ENCODE peak calls at places on chromosomes 3 and 15, in eight cellular contexts. I is IMR-90, O is AG10803, B is Calu3, P is fibroblast of mammary gland, G is uterus, Y is heart left ventricle, R is left lung. D is an unnamed sample.

GRCh38 chr15:75161788-75162414 is 39.8 kb upstream of the C15orf39 start:
- DNase-seq in B (no peak), R (peak), P (peak), O (no peak), G (no peak), Y (peak), I (no peak), D (no peak)

GRCh38 chr15:42549052-42549491 is 434 bp downstream of the HAUS2 start:
- DNase-seq in G (peak), R (no peak), P (peak), Y (no peak), O (peak), I (peak), B (no peak), D (no peak)

GRCh38 chr3:124972457-124972856 is 37.9 kb upstream of the MUC13 start:
- DNase-seq in O (no peak), R (no peak), P (no peak), I (no peak), G (no peak), Y (no peak), B (peak), D (no peak)

GRCh38 chr15:89400997-89401590 is 66.5 kb upstream of the POLG start:
- DNase-seq in P (no peak), G (no peak), I (no peak), Y (no peak), B (no peak), R (no peak), O (no peak), D (no peak)

GRCh38 chr3:127951276-127951675 is 36.2 kb downstream of the KBTBD12 start:
- DNase-seq in O (peak), I (peak), B (no peak), P (peak), G (no peak), Y (no peak), R (no peak), D (no peak)

GRCh38 chr15:85642693-85643058 is 152.0 kb downstream of the KLHL25 start:
- DNase-seq in Y (peak), G (peak), O (peak), P (peak), B (no peak), I (peak), R (no peak), D (no peak)

GRCh38 chr3:81186412-81186811 is 575.0 kb downstream of the GBE1 start:
- DNase-seq in B (no peak), R (no peak), Y (no peak), I (no peak), G (no peak), P (no peak), O (no peak), D (no peak)

GRCh38 chr15:48544816-48545215 is 100.7 kb downstream of the FBN1 start:
- DNase-seq in Y (no peak), B (no peak), O (peak), R (no peak), G (no peak), P (peak), I (peak), D (no peak)

GRCh38 chr3:194875581-194876402 is 190.1 kb downstream of the FAM43A start:
- DNase-seq in O (peak), I (no peak), Y (no peak), B (no peak), P (peak), R (no peak), G (no peak), D (no peak)

GRCh38 chr3:125433611-125434041 is 58.5 kb upstream of the ZNF148 start:
- DNase-seq in I (no peak), G (no peak), P (no peak), Y (no peak), O (no peak), B (peak), R (no peak), D (no peak)

GRCh38 chr3:52069891-52070290 is 13.5 kb upstream of the DUSP7 start:
- DNase-seq in R (no peak), O (no peak), G (no peak), B (no peak), I (no peak), P (no peak), Y (no peak), D (no peak)

GRCh38 chr15:52810346-52810745 is 20.2 kb upstream of the ONECUT1 start:
- DNase-seq in I (no peak), B (no peak), Y (no peak), R (no peak), O (no peak), G (no peak), P (no peak), D (no peak)

GRCh38 chr3:34683851-34684250 is 885.4 kb downstream of the PDCD6IP start:
- DNase-seq in I (peak), R (no peak), Y (peak), O (peak), B (peak), G (peak), P (peak), D (peak)

GRCh38 chr3:128051459-128051836 is 789 bp upstream of the SEC61A1 start:
- DNase-seq in Y (no peak), B (no peak), G (no peak), P (no peak), O (no peak), R (no peak), I (no peak), D (no peak)

GRCh38 chr15:92808611-92809063 is 91.5 kb upstream of the CHD2 start:
- DNase-seq in O (peak), I (peak), R (peak), Y (peak), P (peak), G (peak), B (peak), D (no peak)

DNA sequence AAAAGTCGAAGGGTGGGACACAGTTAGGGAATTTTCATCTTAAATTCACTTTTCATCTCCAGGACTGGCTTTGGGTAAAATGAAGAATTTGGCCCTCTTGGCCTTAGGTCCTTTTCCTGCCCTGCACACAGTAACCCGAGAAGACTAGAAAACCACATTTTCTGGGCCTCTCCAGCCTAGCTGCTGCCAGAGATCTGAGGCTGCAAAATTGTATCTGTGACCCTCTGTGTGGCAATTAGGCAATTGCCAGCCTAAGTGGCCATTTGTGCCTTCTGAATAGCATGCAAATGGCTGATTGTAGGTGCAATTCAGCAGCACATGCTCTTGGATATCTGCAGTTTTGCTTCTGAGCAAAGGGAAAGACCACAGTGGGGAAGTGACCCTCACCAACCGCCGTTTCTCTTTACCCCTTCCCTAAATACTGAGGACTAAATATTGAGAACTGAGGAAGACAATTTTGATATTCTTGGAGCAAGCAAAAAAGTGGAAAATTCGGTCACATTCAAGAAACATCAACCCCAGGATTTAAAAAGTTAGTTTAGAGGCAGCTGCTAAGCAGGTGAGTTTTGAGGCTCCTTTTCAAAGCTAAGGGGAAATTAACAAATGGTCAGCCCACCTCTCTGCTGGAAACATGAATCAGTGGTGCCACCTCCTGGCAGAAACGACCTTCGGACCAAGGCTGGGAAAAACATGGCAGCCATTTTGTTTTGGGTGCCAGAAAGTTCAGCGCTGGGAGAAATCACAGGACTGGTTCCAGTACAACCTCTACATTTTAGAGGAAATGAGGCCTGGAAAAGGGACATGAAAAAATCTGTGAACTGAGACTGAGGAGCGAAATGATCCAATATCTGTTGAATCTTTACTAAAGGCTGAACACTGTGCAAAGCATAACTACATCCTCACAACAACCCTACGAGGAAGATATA is 56.6 kb upstream of the PRTG start:
- DNase-seq in Y (no peak), I (peak), G (no peak), R (no peak), B (peak), P (peak), O (no peak), D (peak)
- TF ChIP-seq CTCF in Y (peak), I (peak), G (peak), R (peak), B (peak), P (peak), O (peak), D (peak)

DNA sequence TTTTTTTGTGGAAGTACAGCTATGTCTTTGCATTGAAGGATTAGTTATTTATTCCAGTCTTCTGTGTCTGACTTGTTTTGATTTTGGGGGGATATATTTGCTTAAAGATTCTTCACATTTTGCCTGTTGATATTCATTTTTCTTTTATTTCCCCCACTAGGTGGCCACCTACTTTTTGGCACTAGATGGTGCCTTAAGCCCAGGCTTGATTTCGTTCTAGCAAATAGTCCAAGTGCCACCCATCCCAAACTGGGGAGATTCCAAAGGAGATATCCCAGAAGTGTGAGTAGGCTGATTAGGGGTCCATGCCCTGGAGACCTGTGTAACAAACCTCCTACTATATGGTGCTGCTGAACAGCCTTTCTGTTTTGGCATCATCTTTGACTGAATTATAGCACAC is 80.0 kb upstream of the SPATA16 start:
- DNase-seq in Y (no peak), R (no peak), G (no peak), P (no peak), I (no peak), O (peak), B (peak), D (no peak)
- TF ChIP-seq CTCF in Y (no peak), R (peak), G (no peak), P (peak), I (peak), O (peak), B (peak), D (peak)

GRCh38 chr15:40296561-40297230 is 11.0 kb downstream of the PLCB2 start:
- DNase-seq in P (no peak), B (no peak), R (no peak), Y (no peak), O (no peak), G (no peak), I (no peak), D (no peak)
- TF ChIP-seq CTCF in P (no peak), B (no peak), R (no peak), Y (no peak), O (no peak), G (no peak), I (no peak), D (no peak)

GRCh38 chr3:122533931-122534334 is 19.2 kb upstream of the KPNA1 start:
- DNase-seq in I (peak), R (no peak), O (peak), Y (no peak), B (peak), P (peak), G (no peak), D (no peak)
- TF ChIP-seq CTCF in I (no peak), R (no peak), O (no peak), Y (no peak), B (no peak), P (no peak), G (no peak), D (no peak)

GRCh38 chr15:59355730-59356129 is 16.9 kb downstream of the MYO1E start:
- DNase-seq in I (no peak), P (no peak), Y (no peak), O (no peak), R (no peak), B (no peak), G (no peak), D (no peak)

GRCh38 chr15:59364238-59364637 is 8.4 kb downstream of the MYO1E start:
- DNase-seq in B (no peak), R (no peak), Y (no peak), G (no peak), P (peak), I (peak), O (no peak), D (no peak)

GRCh38 chr15:59362339-59362738 is 10.3 kb downstream of the MYO1E start:
- DNase-seq in Y (no peak), O (no peak), I (no peak), P (no peak), G (no peak), B (no peak), R (no peak), D (no peak)

GRCh38 chr15:59360896-59361295 is 11.8 kb downstream of the MYO1E start:
- DNase-seq in R (no peak), I (no peak), O (peak), Y (no peak), G (no peak), B (no peak), P (no peak), D (no peak)

DNA sequence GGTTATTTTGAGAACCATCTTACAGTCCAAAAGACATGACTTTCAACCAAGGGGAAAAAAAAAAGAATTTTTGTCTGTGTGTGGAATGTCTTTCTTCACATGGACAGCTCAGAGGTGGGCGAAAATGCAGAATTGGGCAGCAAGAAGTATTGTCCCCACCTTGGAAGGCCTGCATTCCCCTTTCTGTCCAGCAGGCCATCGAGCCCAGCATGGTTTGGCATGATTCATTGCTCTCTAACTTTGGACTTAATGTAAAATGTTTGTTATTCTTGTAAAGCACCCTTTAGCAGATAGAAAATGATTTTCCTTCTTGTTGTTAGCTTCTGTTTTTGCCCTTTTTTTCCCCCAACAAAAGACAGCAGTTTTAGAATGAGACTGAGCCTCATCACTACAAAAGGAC is 12.4 kb downstream of the MYO1E start:
- DNase-seq in G (no peak), P (no peak), I (no peak), R (no peak), Y (no peak), O (no peak), B (no peak), D (no peak)
- TF ChIP-seq CTCF in G (no peak), P (peak), I (peak), R (no peak), Y (no peak), O (peak), B (peak), D (peak)

GRCh38 chr15:57752426-57752825 is 45.9 kb downstream of the POLR2M start:
- DNase-seq in R (no peak), I (no peak), Y (peak), O (no peak), B (no peak), P (peak), G (peak), D (no peak)
- TF ChIP-seq CTCF in R (peak), I (no peak), Y (peak), O (no peak), B (peak), P (peak), G (peak), D (no peak)

DNA sequence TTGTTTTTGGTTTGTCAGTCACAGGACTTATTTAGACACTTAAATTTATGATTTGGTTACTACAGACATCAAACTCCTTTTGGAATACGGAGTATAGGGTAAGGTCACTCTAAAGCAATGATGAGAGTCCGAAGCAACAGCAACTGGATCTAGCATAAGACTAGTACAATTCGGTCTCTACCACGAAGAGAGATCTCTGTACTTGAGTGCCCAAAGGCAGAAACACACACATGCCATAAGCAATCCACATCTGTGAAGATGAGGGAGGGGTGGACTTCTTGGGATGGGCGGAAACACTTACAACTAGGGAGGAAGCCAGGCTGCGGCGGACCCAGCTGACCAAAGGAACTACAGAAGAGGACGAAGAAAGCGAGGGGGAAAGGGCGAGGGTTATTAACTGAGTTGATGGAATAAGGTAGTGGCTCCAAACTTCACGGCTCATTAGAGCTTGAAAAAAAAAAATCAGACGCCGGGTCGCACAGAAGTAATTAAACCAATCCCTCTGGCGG is 595 bp downstream of the DPH6 start:
- DNase-seq in I (peak), B (no peak), P (peak), G (peak), O (peak), R (peak), Y (peak), D (peak)
- TF ChIP-seq CTCF in I (no peak), B (no peak), P (no peak), G (no peak), O (no peak), R (no peak), Y (no peak), D (no peak)

GRCh38 chr3:153291052-153291689 is 129.1 kb downstream of the RAP2B start:
- DNase-seq in O (no peak), I (no peak), G (no peak), R (no peak), B (peak), Y (no peak), P (peak), D (no peak)
- TF ChIP-seq CTCF in O (peak), I (peak), G (no peak), R (peak), B (peak), Y (peak), P (peak), D (no peak)

GRCh38 chr3:4419386-4419785 is 47.7 kb downstream of the SUMF1 start:
- DNase-seq in I (no peak), O (no peak), B (no peak), R (no peak), Y (no peak), G (no peak), P (no peak), D (no peak)

GRCh38 chr3:4417449-4417848 is 49.6 kb downstream of the SUMF1 start:
- DNase-seq in Y (no peak), B (no peak), G (no peak), O (peak), R (no peak), P (peak), I (peak), D (no peak)

GRCh38 chr3:4416427-4416826 is 50.6 kb downstream of the SUMF1 start:
- DNase-seq in Y (no peak), R (no peak), I (no peak), P (no peak), G (no peak), B (no peak), O (no peak), D (no peak)

GRCh38 chr3:4418156-4418555 is 48.9 kb downstream of the SUMF1 start:
- DNase-seq in Y (peak), G (no peak), O (no peak), R (no peak), I (no peak), B (no peak), P (no peak), D (no peak)

DNA sequence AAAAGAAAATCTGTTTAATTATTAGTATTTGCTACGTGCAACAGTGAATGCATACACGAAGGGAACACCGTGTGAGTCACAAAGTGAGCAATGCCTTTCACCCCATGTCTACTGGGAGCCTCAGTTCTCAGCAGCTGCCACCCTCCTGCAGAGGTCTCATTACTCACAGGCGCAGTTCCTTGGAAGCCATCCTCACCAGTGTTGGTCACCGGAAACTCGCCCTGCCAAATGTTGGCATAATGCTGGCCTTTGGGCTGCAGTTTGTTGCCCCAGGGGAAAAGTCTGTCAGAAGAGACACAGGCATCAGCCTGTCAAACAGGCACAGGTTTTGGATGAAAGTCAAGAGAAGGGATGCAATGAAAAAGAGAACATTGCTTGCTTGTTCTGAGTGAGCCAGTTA is 50.1 kb downstream of the SUMF1 start:
- DNase-seq in G (peak), P (peak), I (peak), B (no peak), R (no peak), O (peak), Y (no peak), D (no peak)
- TF ChIP-seq CTCF in G (no peak), P (no peak), I (no peak), B (no peak), R (no peak), O (no peak), Y (no peak), D (no peak)

D was measured in mesothelial cell of epicardium.